ENCODE peak calls at places on chromosomes 4 and X, in four cellular contexts. C is testis, T is choroid plexus epithelial cell, H is foreskin keratinocyte. Y is an unnamed sample.

GRCh38 chr4:86775061-86775460 is 74.1 kb downstream of the SLC10A6 start:
- DNase-seq in C (no peak), T (no peak), H (no peak), Y (no peak)

GRCh38 chr4:9969526-9970398 is 51.5 kb downstream of the SLC2A9 start:
- DNase-seq in C (no peak), T (no peak), H (peak; percentile 11), Y (no peak)

GRCh38 chr4:5784960-5785611 is 74.1 kb downstream of the EVC start:
- DNase-seq in C (no peak), T (no peak), H (peak; percentile 25), Y (no peak)

GRCh38 chr4:118314221-118314620 is 38.6 kb downstream of the PRSS12 start:
- DNase-seq in C (no peak), T (no peak), H (no peak), Y (no peak)

GRCh38 chrX:19723427-19723826 is 164.0 kb downstream of the SH3KBP1 start:
- DNase-seq in C (no peak), T (no peak), H (no peak), Y (no peak)

GRCh38 chr4:114272226-114272625 is 292.8 kb upstream of the ARSJ start:
- DNase-seq in C (no peak), T (peak; percentile 98), H (peak; percentile 90), Y (no peak)

GRCh38 chrX:13066391-13066790 is 22.0 kb upstream of the FAM9C start:
- DNase-seq in C (no peak), T (peak; percentile 40), H (no peak), Y (no peak)

GRCh38 chr4:187236491-187236890 is 512.8 kb upstream of the FAT1 start:
- DNase-seq in C (no peak), T (peak; percentile 69), H (peak; percentile 74), Y (no peak)

GRCh38 chr4:73617256-73617655 is 3.0 kb downstream of the RASSF6 start:
- DNase-seq in C (no peak), T (no peak), H (no peak), Y (no peak)

GRCh38 chr4:169225812-169226211 is 44.9 kb downstream of the SH3RF1 start:
- DNase-seq in C (no peak), T (no peak), H (peak; percentile 70), Y (no peak)

GRCh38 chrX:13598877-13599276 is 29.5 kb downstream of the EGFL6 start:
- DNase-seq in C (no peak), T (peak; percentile 24), H (no peak), Y (peak; percentile 3)

GRCh38 chrX:72202792-72203401 is 21.3 kb downstream of the PIN4 start:
- DNase-seq in C (no peak), T (no peak), H (no peak), Y (no peak)

GRCh38 chr4:38140643-38141203 is 180.5 kb downstream of the PTTG2 start:
- DNase-seq in C (no peak), T (no peak), H (no peak), Y (no peak)

GRCh38 chr4:170089274-170089742 is 448 bp downstream of the AADAT start:
- DNase-seq in C (peak; percentile 43), T (peak; percentile 52), H (peak; percentile 42), Y (peak; percentile 28)

GRCh38 chr4:107721436-107722090 is 1.5 kb upstream of the PAPSS1 start:
- DNase-seq in C (no peak), T (no peak), H (no peak), Y (no peak)

GRCh38 chr4:36283912-36284465 is 2.6 kb downstream of the DTHD1 start:
- DNase-seq in C (no peak), T (no peak), H (peak; percentile 26), Y (no peak)

GRCh38 chr4:172858731-172859230 is 309.8 kb upstream of the GALNT7 start:
- DNase-seq in C (no peak), T (peak; percentile 42), H (no peak), Y (no peak)

GRCh38 chr4:8830611-8831200 is 40.9 kb downstream of the HMX1 start:
- DNase-seq in C (no peak), T (no peak), H (no peak), Y (no peak)

GRCh38 chrX:42269186-42269585 is 345.8 kb upstream of the CASK start:
- DNase-seq in C (no peak), T (peak; percentile 1), H (peak; percentile 41), Y (no peak)

GRCh38 chrX:149114874-149115273 is 390.2 kb downstream of the IDS start:
- DNase-seq in C (no peak), T (no peak), H (no peak), Y (no peak)

GRCh38 chr4:158858410-158859189 is 89.8 kb downstream of the FNIP2 start:
- DNase-seq in C (no peak), T (peak; percentile 51), H (peak; percentile 49), Y (no peak)

GRCh38 chrX:94089149-94089548 is 415.1 kb downstream of the FAM133A start:
- DNase-seq in C (no peak), T (no peak), H (no peak), Y (no peak)

GRCh38 chrX:125439194-125439849 is 119.7 kb downstream of the TEX13C start:
- DNase-seq in C (no peak), T (no peak), H (no peak), Y (no peak)

DNA sequence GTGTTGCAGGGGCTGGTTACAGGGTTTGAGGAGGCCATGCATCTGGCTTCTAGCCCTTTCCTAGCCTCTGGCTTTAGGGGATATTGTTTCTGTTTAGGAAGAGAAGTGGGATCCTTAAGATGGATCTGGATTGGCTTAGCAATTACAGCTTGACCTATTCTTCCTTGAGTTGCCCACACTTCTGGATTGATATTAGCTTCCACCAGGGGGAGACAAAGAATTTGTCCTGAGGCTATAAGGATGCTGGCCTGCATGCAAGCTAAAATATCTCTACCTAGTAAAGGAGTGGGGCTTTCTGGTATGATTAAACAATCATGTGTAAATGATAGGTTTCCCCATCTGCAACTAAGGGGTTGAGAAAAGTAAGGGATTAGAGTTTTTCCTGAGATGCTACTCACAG is 117.2 kb downstream of the TEX13C start:
- DNase-seq in C (no peak), T (peak; percentile 0), H (peak; percentile 0), Y (no peak)
- TF ChIP-seq CTCF in C (no peak), T (no peak), H (peak; percentile 23), Y (peak; percentile 27)

GRCh38 chrX:70128071-70128470 is 5.2 kb upstream of the IGBP1 start:
- DNase-seq in C (no peak), T (no peak), H (no peak), Y (no peak)
- TF ChIP-seq CTCF in C (no peak), T (no peak), H (no peak), Y (no peak)

DNA sequence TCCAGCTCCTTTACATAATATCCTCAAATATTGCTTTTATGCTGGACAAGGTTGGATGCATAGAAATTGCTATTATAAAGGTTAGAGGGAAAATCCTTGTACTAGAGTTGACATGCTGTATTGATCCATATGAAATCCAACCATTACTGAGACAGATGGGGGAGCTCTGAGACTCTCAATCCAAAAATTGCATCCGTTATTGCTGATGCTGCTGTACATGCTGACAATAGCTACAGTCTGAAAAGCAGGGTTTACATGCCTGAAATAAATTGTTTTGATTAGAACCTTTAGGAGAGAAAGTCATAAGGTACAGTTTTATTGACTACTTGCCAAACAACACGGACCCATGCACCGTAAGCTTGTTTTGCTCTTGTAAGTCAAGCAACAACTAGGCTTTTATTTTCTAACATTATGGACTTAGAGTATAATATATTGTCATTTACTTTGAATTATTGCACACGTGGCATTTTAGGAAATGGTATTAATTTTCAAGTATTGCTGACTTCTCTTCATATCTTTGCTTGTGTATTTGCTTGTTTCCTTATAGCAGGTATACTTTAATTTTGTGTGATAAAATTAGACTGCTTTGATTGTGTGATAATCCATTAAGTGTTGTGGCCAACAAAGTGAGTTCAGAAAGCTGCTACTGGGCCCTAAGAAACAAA is 1365.2 kb downstream of the STIM2 start:
- DNase-seq in C (no peak), T (peak; percentile 44), H (peak; percentile 31), Y (no peak)
- TF ChIP-seq CTCF in C (no peak), T (peak; percentile 33), H (peak; percentile 61), Y (no peak)

GRCh38 chrX:121479406-121479805 is 432.0 kb downstream of the GLUD2 start:
- DNase-seq in C (no peak), T (peak; percentile 36), H (peak; percentile 14), Y (no peak)
- TF ChIP-seq CTCF in C (no peak), T (peak; percentile 22), H (no peak), Y (no peak)

GRCh38 chr4:185210102-185210981 is 944 bp downstream of the SNX25 start:
- DNase-seq in C (peak; percentile 70), T (peak; percentile 65), H (peak; percentile 45), Y (peak; percentile 62)

GRCh38 chr4:185211641-185212040 is 2.2 kb downstream of the SNX25 start:
- DNase-seq in C (no peak), T (no peak), H (no peak), Y (no peak)

GRCh38 chr4:185212566-185212965 is 3.2 kb downstream of the SNX25 start:
- DNase-seq in C (no peak), T (peak; percentile 73), H (no peak), Y (no peak)

GRCh38 chr4:185211035-185211434 is 1.6 kb downstream of the SNX25 start:
- DNase-seq in C (peak; percentile 57), T (peak; percentile 16), H (no peak), Y (no peak)

GRCh38 chr4:185209031-185209851 is at the start of gene SNX25:
- DNase-seq in C (peak; percentile 94), T (peak; percentile 82), H (peak; percentile 67), Y (peak; percentile 84)
- TF ChIP-seq CTCF in C (no peak), T (no peak), H (peak; percentile 47), Y (no peak)

Y was measured in endothelial cell.